ENCODE peak calls at places on chromosome 13, in five cellular contexts. I is HepG2, X is SK-N-SH, W is suprapubic skin, Y is H1. A is an unnamed sample.

GRCh38 chr13:46569471-46569870 is 16.5 kb downstream of the LRCH1 start:
- DNase-seq in Y (no peak), X (peak; percentile 44), W (no peak), I (no peak), A (no peak)

GRCh38 chr13:50123002-50123401 is 107.8 kb downstream of the KCNRG start:
- DNase-seq in W (no peak), Y (no peak), I (peak; percentile 41), X (no peak), A (no peak)

GRCh38 chr13:95924389-95924994 is 128.7 kb downstream of the UGGT2 start:
- DNase-seq in Y (no peak), W (no peak), I (peak; percentile 41), X (no peak), A (no peak)

GRCh38 chr13:38685974-38686571 is 804 bp upstream of the FREM2 start:
- DNase-seq in X (peak; percentile 16), Y (no peak), I (no peak), W (no peak), A (no peak)

GRCh38 chr13:103130681-103131210 is 64.5 kb upstream of the SLC10A2 start:
- DNase-seq in Y (no peak), I (peak; percentile 3), X (no peak), W (no peak), A (no peak)

GRCh38 chr13:51364404-51365008 is 25.0 kb downstream of the SERPINE3 start:
- DNase-seq in W (no peak), Y (no peak), X (no peak), I (no peak), A (no peak)

GRCh38 chr13:40096357-40096911 is 441.0 kb downstream of the COG6 start:
- DNase-seq in I (no peak), X (no peak), Y (no peak), W (no peak), A (no peak)

GRCh38 chr13:20178156-20178555 is 14.6 kb downstream of the GJB2 start:
- DNase-seq in W (peak; percentile 34), X (no peak), I (no peak), Y (no peak), A (no peak)

GRCh38 chr13:42820450-42820849 is 39.1 kb downstream of the FAM216B start:
- DNase-seq in X (no peak), I (no peak), Y (no peak), W (no peak), A (no peak)

GRCh38 chr13:38819053-38819452 is 132.2 kb downstream of the FREM2 start:
- DNase-seq in I (no peak), W (no peak), Y (no peak), X (no peak), A (peak; percentile 68)

GRCh38 chr13:41011382-41011956 is 7.6 kb downstream of the ELF1 start:
- DNase-seq in X (no peak), W (no peak), I (no peak), Y (no peak), A (no peak)

GRCh38 chr13:73335226-73335625 is 276.4 kb downstream of the KLF5 start:
- DNase-seq in I (no peak), X (no peak), Y (no peak), W (no peak), A (no peak)

GRCh38 chr13:47114030-47114429 is 217.2 kb upstream of the HTR2A start:
- DNase-seq in X (no peak), Y (no peak), W (no peak), I (no peak), A (no peak)

GRCh38 chr13:19596960-19597361 is 35.6 kb upstream of the TPTE2 start:
- DNase-seq in X (no peak), W (no peak), I (peak; percentile 96), Y (no peak), A (no peak)

GRCh38 chr13:41610426-41610825 is 153.1 kb downstream of the RGCC start:
- DNase-seq in Y (no peak), X (no peak), W (no peak), I (peak; percentile 66), A (no peak)

GRCh38 chr13:97140611-97141010 is 81.5 kb upstream of the MBNL2 start:
- DNase-seq in W (no peak), X (no peak), Y (no peak), I (no peak), A (no peak)

GRCh38 chr13:74287672-74288169 is 153.5 kb upstream of the KLF12 start:
- DNase-seq in I (peak; percentile 89), Y (peak; percentile 49), W (peak; percentile 70), X (peak; percentile 56), A (peak; percentile 87)

GRCh38 chr13:113668491-113668971 is 1.5 kb downstream of the GRK1 start:
- DNase-seq in W (peak; percentile 43), Y (no peak), I (no peak), X (no peak), A (peak; percentile 54)

GRCh38 chr13:39144941-39145533 is 106.8 kb downstream of the NHLRC3 start:
- DNase-seq in I (no peak), Y (peak; percentile 55), X (peak; percentile 56), W (peak; percentile 69), A (peak; percentile 77)

GRCh38 chr13:79799049-79799448 is 318.1 kb downstream of the NDFIP2 start:
- DNase-seq in X (peak; percentile 67), W (no peak), Y (no peak), I (no peak), A (no peak)

GRCh38 chr13:95155093-95155492 is 146.2 kb downstream of the ABCC4 start:
- DNase-seq in X (no peak), Y (no peak), W (no peak), I (no peak), A (no peak)

GRCh38 chr13:31896427-31896826 is 135.1 kb upstream of the FRY start:
- DNase-seq in Y (no peak), W (no peak), X (no peak), I (no peak), A (no peak)

GRCh38 chr13:28117689-28118377 is 17.5 kb upstream of the FLT3 start:
- DNase-seq in I (no peak), Y (no peak), W (no peak), X (no peak), A (no peak)

GRCh38 chr13:98182589-98182988 is 5.5 kb upstream of the RNF113B start:
- DNase-seq in W (no peak), I (no peak), Y (no peak), X (no peak), A (no peak)

GRCh38 chr13:85236431-85236830 is 562.8 kb downstream of the SLITRK6 start:
- DNase-seq in I (no peak), X (no peak), W (no peak), Y (no peak), A (no peak)
- TF ChIP-seq EP300 in I (no peak), X (no peak), W (no peak), Y (no peak), A (no peak)

GRCh38 chr13:60163525-60164471 is at the start of gene DIAPH3:
- DNase-seq in I (peak; percentile 90), X (peak; percentile 94), W (peak; percentile 96), Y (peak; percentile 98), A (peak; percentile 97)

GRCh38 chr13:60164490-60164889 is 762 bp upstream of the DIAPH3 start:
- DNase-seq in Y (no peak), I (no peak), W (no peak), X (no peak), A (no peak)

GRCh38 chr13:60158321-60158801 is 5.4 kb downstream of the DIAPH3 start:
- DNase-seq in X (no peak), W (no peak), Y (no peak), I (no peak), A (no peak)

GRCh38 chr13:60165391-60166099 is 1.8 kb upstream of the DIAPH3 start:
- DNase-seq in Y (no peak), W (no peak), X (no peak), I (no peak), A (no peak)

DNA sequence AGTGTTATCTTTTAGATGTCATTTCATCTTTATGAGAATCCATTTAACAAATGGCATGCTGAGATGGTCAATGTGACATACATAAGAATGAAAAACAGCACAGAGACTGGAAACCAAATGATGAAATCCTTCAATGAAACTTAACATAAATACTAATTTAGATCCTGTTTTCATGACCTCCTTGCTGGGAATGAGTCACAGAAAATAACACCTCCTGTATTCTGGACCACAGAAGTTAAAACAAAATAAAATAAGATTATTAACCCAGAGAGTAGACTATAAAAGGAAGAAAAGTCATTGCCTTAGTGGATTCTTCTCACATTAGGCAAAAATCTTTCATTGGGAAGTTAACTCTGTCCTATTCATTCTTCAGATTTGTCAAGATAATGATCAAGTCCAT is 1.6 kb downstream of the DIAPH3 start:
- DNase-seq in Y (no peak), W (no peak), I (no peak), X (no peak), A (no peak)
- H3K27ac ChIP-seq in Y (no peak overlapping the region), W (no peak overlapping the region), I (no peak overlapping the region), X (no peak overlapping the region), A (no peak overlapping the region)

DNA sequence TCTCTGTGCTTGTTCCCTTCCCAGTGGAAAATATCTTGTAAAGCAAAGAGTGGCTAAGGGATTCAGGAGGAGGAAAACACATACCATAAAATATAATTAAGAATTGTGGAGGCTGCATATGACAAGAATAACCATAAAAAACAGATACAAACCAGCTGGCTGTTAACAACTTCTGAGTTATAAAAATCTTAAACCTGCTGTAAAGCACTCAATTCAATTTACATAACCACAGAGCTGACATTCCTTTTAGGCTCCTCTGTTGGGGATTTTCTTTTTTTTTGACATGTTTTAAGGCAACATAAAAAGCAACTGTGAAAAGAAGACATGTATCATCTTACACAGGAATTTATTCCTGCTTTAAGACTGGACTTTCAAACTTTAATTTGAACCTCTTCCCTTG is 207.6 kb downstream of the DACH1 start:
- DNase-seq in X (no peak), I (no peak), Y (no peak), W (no peak), A (no peak)
- TF ChIP-seq POLR2AphosphoS5 in X (no peak), I (no peak), Y (no peak), W (no peak), A (no peak)

GRCh38 chr13:44920013-44920412 is 69.3 kb downstream of the NUFIP1 start:
- DNase-seq in Y (no peak), I (no peak), X (no peak), W (no peak), A (no peak)

GRCh38 chr13:44915962-44916361 is 73.3 kb downstream of the NUFIP1 start:
- DNase-seq in Y (peak; percentile 23), W (no peak), X (no peak), I (no peak), A (no peak)

GRCh38 chr13:44917589-44918322 is 71.5 kb downstream of the NUFIP1 start:
- DNase-seq in X (peak; percentile 84), W (peak; percentile 98), I (peak; percentile 92), Y (peak; percentile 99), A (peak; percentile 98)

GRCh38 chr13:44919103-44919804 is 70.0 kb downstream of the NUFIP1 start:
- DNase-seq in I (no peak), W (no peak), Y (no peak), X (no peak), A (no peak)

DNA sequence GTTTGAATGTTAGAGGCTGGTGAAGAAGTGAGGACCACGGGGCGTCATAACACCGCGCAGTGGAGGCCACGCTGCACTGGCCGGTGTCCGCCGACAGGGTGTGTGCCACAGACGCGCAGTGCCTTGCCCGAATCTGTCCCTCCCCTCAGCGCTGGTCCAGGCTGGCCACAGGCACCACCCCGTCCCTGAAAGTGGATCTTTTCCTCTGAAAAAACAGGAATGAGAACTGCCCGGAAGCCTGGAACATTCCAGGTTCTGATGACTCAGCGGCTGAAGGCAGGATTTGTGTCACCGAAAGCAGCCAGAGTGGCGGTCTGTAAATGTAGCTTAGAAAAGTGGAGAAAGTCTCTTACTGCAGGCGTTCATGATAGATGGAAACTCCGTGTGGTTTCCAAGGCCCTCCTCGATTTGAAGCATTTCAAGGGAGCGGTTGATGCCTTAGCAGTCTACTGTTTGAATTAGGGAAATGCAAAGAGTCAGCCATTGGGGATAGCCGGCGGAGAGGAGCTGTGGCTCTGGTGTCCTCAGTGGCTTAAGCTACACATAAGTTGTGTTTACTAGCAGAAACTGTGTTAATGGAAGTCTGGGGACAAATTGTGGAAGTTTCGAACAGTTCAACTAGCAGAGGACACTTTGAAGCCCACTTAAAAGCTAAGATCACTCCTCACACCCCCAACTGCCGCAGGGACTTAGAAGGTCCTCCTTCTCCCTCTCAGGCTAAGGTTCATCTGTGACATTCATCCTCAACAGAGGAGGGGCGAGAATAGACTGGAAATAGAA is 70.8 kb downstream of the NUFIP1 start:
- DNase-seq in Y (peak; percentile 88), W (peak; percentile 94), I (peak; percentile 88), X (peak; percentile 83), A (peak; percentile 96)
- TF ChIP-seq EP300 in Y (no peak), W (no peak), I (no peak), X (no peak), A (no peak)